ENCODE peak calls at places on chromosomes 13 and 19, in seven cellular contexts. T is kidney; X is IMR-90; F is heart right ventricle; E is CD8-positive, alpha-beta memory T cell; K is Peyer's patch; Z is A549. V is an unnamed sample.

GRCh38 chr13:25727250-25727649 is 324.6 kb downstream of the SHISA2 start:
- DNase-seq in E (no peak), Z (no peak), K (no peak), F (no peak), X (no peak), T (no peak), V (no peak)

GRCh38 chr19:290539-291521 is at the start of gene PLPP2:
- DNase-seq in X (no peak), Z (peak; percentile 40), T (no peak), E (no peak), F (no peak), K (peak; percentile 62), V (no peak)

GRCh38 chr13:50213526-50213925 is 198.3 kb downstream of the KCNRG start:
- DNase-seq in F (no peak), E (no peak), T (no peak), X (no peak), Z (no peak), K (no peak), V (no peak)

GRCh38 chr19:48033604-48034003 is 10.3 kb downstream of the CABP5 start:
- DNase-seq in K (no peak), X (no peak), F (no peak), Z (no peak), E (no peak), T (no peak), V (no peak)

GRCh38 chr13:37039908-37040307 is 19.6 kb downstream of the SUPT20H start:
- DNase-seq in Z (no peak), K (no peak), F (no peak), E (no peak), X (no peak), T (no peak), V (no peak)

GRCh38 chr13:95360052-95360451 is 58.8 kb upstream of the ABCC4 start:
- DNase-seq in E (no peak), X (no peak), F (no peak), T (no peak), K (no peak), Z (no peak), V (no peak)

GRCh38 chr13:73702419-73703071 is 431.7 kb downstream of the KLF12 start:
- DNase-seq in F (no peak), Z (no peak), E (peak; percentile 76), K (no peak), T (no peak), X (no peak), V (no peak)

GRCh38 chr13:25170554-25171107 is 1.5 kb downstream of the AMER2 start:
- DNase-seq in E (no peak), K (no peak), T (no peak), X (no peak), F (no peak), Z (no peak), V (no peak)

GRCh38 chr19:33704271-33704670 is 82.5 kb downstream of the CHST8 start:
- DNase-seq in T (peak; percentile 15), K (no peak), Z (no peak), X (no peak), F (no peak), E (no peak), V (no peak)

GRCh38 chr19:49436381-49437017 is 4.8 kb downstream of the SLC17A7 start:
- DNase-seq in K (no peak), F (no peak), X (no peak), Z (no peak), E (peak; percentile 54), T (no peak), V (peak; percentile 81)

GRCh38 chr13:47426126-47426849 is 529.4 kb upstream of the HTR2A start:
- DNase-seq in K (no peak), X (peak; percentile 86), Z (no peak), E (no peak), F (peak; percentile 27), T (no peak), V (no peak)

GRCh38 chr13:24254151-24254810 is 55.1 kb upstream of the C1QTNF9 start:
- DNase-seq in T (no peak), X (no peak), Z (no peak), E (peak; percentile 73), K (peak; percentile 62), F (no peak), V (no peak)

GRCh38 chr19:56199686-56200085 is 2.1 kb upstream of the ZSCAN5B start:
- DNase-seq in Z (no peak), X (no peak), E (no peak), T (no peak), F (no peak), K (no peak), V (no peak)

GRCh38 chr13:37899753-37900152 is 30.2 kb upstream of the TRPC4 start:
- DNase-seq in F (no peak), T (no peak), X (no peak), K (no peak), E (no peak), Z (no peak), V (no peak)

GRCh38 chr19:41957161-41957837 is 1.8 kb downstream of the RABAC1 start:
- DNase-seq in F (no peak), X (no peak), K (peak; percentile 74), T (no peak), Z (no peak), E (no peak), V (no peak)

GRCh38 chr13:113930711-113931637 is 42.9 kb downstream of the C13orf46 start:
- DNase-seq in F (no peak), Z (no peak), E (peak; percentile 29), K (peak; percentile 42), X (no peak), T (peak; percentile 53), V (no peak)

GRCh38 chr19:29260477-29261317 is 47.7 kb upstream of the UQCRFS1 start:
- DNase-seq in K (no peak), T (no peak), X (peak; percentile 4), E (no peak), Z (no peak), F (no peak), V (peak; percentile 55)

GRCh38 chr19:36771275-36772231 is 1.1 kb downstream of the ZNF850 start:
- DNase-seq in F (peak; percentile 90), E (no peak), K (peak; percentile 62), X (peak; percentile 87), T (peak; percentile 85), Z (no peak), V (peak; percentile 84)

GRCh38 chr13:27194895-27195764 is 23.5 kb upstream of the USP12 start:
- DNase-seq in X (peak; percentile 95), Z (peak; percentile 88), T (no peak), K (no peak), F (no peak), E (no peak), V (no peak)

GRCh38 chr13:100533588-100534041 is 55.0 kb downstream of the GGACT start:
- DNase-seq in X (no peak), T (no peak), F (no peak), E (no peak), K (peak; percentile 30), Z (no peak), V (no peak)

GRCh38 chr19:35713904-35714440 is 3.8 kb upstream of the KMT2B start:
- DNase-seq in Z (no peak), X (no peak), K (peak; percentile 65), E (no peak), F (no peak), T (no peak), V (no peak)

GRCh38 chr19:10001899-10002298 is 8.4 kb downstream of the COL5A3 start:
- DNase-seq in F (peak; percentile 29), Z (no peak), K (peak; percentile 80), T (no peak), X (no peak), E (no peak), V (no peak)

GRCh38 chr19:43534305-43534612 is 1.3 kb downstream of the ZNF575 start:
- DNase-seq in T (no peak), Z (no peak), X (no peak), K (no peak), E (no peak), F (no peak), V (no peak)
- H3K4me3 ChIP-seq in T (peak overlapping the region; percentile 90), Z (peak overlapping the region; percentile 57), X (peak overlapping the region; percentile 17), K (peak overlapping the region; percentile 58), E (peak overlapping the region; percentile 98), F (peak overlapping the region; percentile 64), V (no peak overlapping the region)

DNA sequence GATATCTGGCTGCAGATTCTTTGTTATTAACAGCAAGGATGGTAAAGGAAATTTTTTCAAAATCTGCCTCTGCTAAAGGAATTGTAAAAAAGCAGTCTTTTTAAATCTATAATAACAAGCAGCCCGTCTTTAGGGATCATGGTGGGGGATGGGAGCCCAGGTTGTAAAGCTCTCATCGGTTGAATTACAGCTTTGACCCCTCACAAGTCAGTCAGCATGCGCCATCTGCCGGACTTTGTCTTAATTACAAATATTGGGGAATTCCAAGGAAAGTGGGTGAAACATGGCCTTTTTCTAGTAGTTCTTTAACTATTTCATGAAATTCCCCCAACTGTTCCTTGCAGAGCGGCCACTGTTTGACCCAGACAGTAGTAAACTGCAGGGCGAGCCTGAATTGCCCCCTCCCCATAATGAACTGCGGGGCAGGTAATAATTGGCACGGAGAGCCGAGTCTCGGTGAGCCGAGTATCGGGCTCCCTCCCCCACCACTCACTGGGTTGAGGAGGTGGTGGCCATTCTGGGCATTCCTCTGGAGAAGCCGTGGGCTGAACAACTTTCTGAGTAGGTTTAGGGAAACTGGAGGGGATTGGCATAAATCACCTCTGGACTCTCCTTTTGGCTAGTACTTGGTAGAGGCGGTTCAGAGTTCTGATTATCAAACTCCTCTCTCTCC is 11.6 kb downstream of the ZNF578 start:
- DNase-seq in X (no peak), K (no peak), F (no peak), E (no peak), Z (peak; percentile 8), T (no peak), V (no peak)
- H3K9me3 ChIP-seq in X (peaks cover 65% of the 10 kb centered on the region), K (peaks cover 7% of the 10 kb centered on the region), F (peaks cover 39% of the 10 kb centered on the region), E (peaks cover 32% of the 10 kb centered on the region), Z (peaks cover 59% of the 10 kb centered on the region), T (peaks cover 37% of the 10 kb centered on the region), V (no peaks in the 10 kb centered on the region)

GRCh38 chr13:75713852-75714251 is 77.7 kb downstream of the LMO7 start:
- DNase-seq in F (no peak), Z (no peak), E (no peak), K (no peak), X (no peak), T (no peak), V (no peak)

GRCh38 chr13:75717525-75717924 is 81.4 kb downstream of the LMO7 start:
- DNase-seq in F (no peak), Z (no peak), E (no peak), K (no peak), T (no peak), X (no peak), V (no peak)

GRCh38 chr13:75721307-75721706 is 85.2 kb downstream of the LMO7 start:
- DNase-seq in X (no peak), K (no peak), T (no peak), Z (no peak), F (no peak), E (no peak), V (no peak)

GRCh38 chr13:75715598-75716523 is 79.7 kb downstream of the LMO7 start:
- DNase-seq in K (no peak), F (no peak), X (no peak), Z (no peak), E (no peak), T (no peak), V (no peak)
- H3K4me3 ChIP-seq in K (no peak overlapping the region), F (no peak overlapping the region), X (no peak overlapping the region), Z (no peak overlapping the region), E (no peak overlapping the region), T (no peak overlapping the region), V (no peak overlapping the region)

DNA sequence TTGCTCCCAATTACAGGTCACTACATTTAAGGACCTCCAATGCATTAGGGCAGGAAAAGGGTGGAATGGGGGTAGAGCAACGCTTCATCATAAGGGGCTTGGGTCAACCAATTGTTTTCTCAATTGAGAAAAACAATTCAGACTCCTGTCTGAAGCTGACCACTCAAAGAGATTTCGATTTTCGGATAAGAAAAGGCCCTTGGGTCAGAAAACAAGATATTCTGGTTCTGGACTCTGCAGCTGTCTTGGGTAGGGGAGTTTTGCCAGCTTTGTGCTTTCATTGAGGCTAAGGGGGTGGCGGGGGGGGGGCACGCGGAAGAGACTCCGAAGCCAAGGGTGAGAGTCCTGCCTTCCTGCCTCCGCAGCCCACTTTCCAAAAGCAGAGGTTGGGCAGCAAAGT is 4.8 kb upstream of the ZNF98 start:
- DNase-seq in E (no peak), K (no peak), Z (no peak), T (no peak), X (no peak), F (no peak), V (no peak)
- H3K9me3 ChIP-seq in E (no peaks in the 10 kb centered on the region), K (peaks cover 14% of the 10 kb centered on the region), Z (peaks cover 35% of the 10 kb centered on the region), T (no peaks in the 10 kb centered on the region), X (peaks cover 34% of the 10 kb centered on the region), F (no peaks in the 10 kb centered on the region), V (no peaks in the 10 kb centered on the region)

V was measured in BE2C.